ENCODE peak calls at places on chromosomes 16 and 17, in eight cellular contexts. G is B cell, R is nephron progenitor cell, L is WERI-Rb-1, W is astrocyte of the spinal cord, V is H9, I is gastrocnemius medialis, J is glutamatergic neuron. B is an unnamed sample.

GRCh38 chr16:49473773-49474172 is 100.2 kb downstream of the C16orf78 start:
- DNase-seq in I (no peak), G (no peak), J (peak), R (no peak), L (no peak), W (no peak), V (peak), B (no peak)

GRCh38 chr16:62038225-62038624 is 2.0 kb upstream of the CDH8 start:
- DNase-seq in J (no peak), I (no peak), V (no peak), L (no peak), W (no peak), R (no peak), G (no peak), B (no peak)

GRCh38 chr17:39791296-39791992 is 53.7 kb downstream of the GRB7 start:
- DNase-seq in J (no peak), R (no peak), W (no peak), V (no peak), G (no peak), I (no peak), L (no peak), B (no peak)

GRCh38 chr17:10702574-10702973 is 5.2 kb downstream of the ADPRM start:
- DNase-seq in W (peak), G (no peak), I (no peak), J (no peak), V (no peak), L (no peak), R (no peak), B (no peak)

GRCh38 chr16:49513040-49513439 is 139.4 kb downstream of the C16orf78 start:
- DNase-seq in W (no peak), I (peak), J (no peak), V (peak), G (no peak), R (no peak), L (peak), B (no peak)

GRCh38 chr16:30413116-30413806 is 5.9 kb downstream of the ZNF771 start:
- DNase-seq in G (no peak), I (no peak), R (no peak), W (no peak), J (no peak), L (no peak), V (no peak), B (no peak)

GRCh38 chr16:49755291-49755611 is 100.7 kb downstream of the ZNF423 start:
- DNase-seq in I (no peak), J (no peak), R (no peak), W (peak), L (peak), V (no peak), G (no peak), B (no peak)

GRCh38 chr17:80946449-80946848 is 45.2 kb upstream of the CHMP6 start:
- DNase-seq in J (peak), I (no peak), W (no peak), R (no peak), V (no peak), G (no peak), L (no peak), B (no peak)

GRCh38 chr16:81697321-81697885 is 81.7 kb upstream of the PLCG2 start:
- DNase-seq in J (no peak), W (peak), G (no peak), R (peak), I (no peak), V (peak), L (peak), B (no peak)

GRCh38 chr16:8869212-8869987 is 594 bp upstream of the CARHSP1 start:
- DNase-seq in J (peak), I (no peak), V (peak), L (peak), G (no peak), W (no peak), R (peak), B (no peak)

GRCh38 chr17:2396568-2397246 is 4.2 kb downstream of the MNT start:
- DNase-seq in J (peak), R (peak), I (peak), L (peak), W (peak), V (peak), G (peak), B (peak)

GRCh38 chr17:64448665-64449512 is at the start of gene MILR1:
- DNase-seq in J (no peak), V (no peak), I (no peak), G (peak), R (no peak), L (no peak), W (peak), B (no peak)

GRCh38 chr16:84907575-84907974 is 87.8 kb downstream of the CRISPLD2 start:
- DNase-seq in J (no peak), G (no peak), L (no peak), W (peak), R (no peak), I (peak), V (no peak), B (no peak)

GRCh38 chr17:83175551-83176271 is 96.3 kb downstream of the METRNL start:
- DNase-seq in W (no peak), I (peak), J (no peak), L (peak), R (peak), V (no peak), G (peak), B (no peak)

GRCh38 chr17:80180192-80180591 is 10.4 kb downstream of the CARD14 start:
- DNase-seq in L (no peak), V (no peak), G (no peak), I (no peak), J (no peak), W (no peak), R (no peak), B (no peak)

GRCh38 chr16:3058173-3059030 is 7.0 kb upstream of the IL32 start:
- DNase-seq in W (peak), J (peak), G (peak), R (peak), I (no peak), V (peak), L (peak), B (no peak)

GRCh38 chr16:79250457-79251098 is 350.0 kb downstream of the MAF start:
- DNase-seq in G (no peak), L (no peak), I (no peak), R (no peak), W (no peak), J (no peak), V (no peak), B (no peak)

GRCh38 chr17:76076765-76077581 is 2.0 kb upstream of the ZACN start:
- DNase-seq in J (no peak), W (no peak), V (peak), L (no peak), I (no peak), R (no peak), G (peak), B (no peak)

GRCh38 chr17:67239597-67239996 is 5.4 kb downstream of the HELZ start:
- DNase-seq in V (no peak), L (no peak), I (no peak), R (no peak), G (no peak), J (no peak), W (peak), B (no peak)

GRCh38 chr17:39080416-39081179 is 70.8 kb downstream of the PLXDC1 start:
- DNase-seq in R (no peak), G (no peak), L (peak), J (peak), V (no peak), W (no peak), I (peak), B (no peak)

GRCh38 chr16:31064882-31065461 is 9.1 kb downstream of the ZNF668 start:
- DNase-seq in I (peak), W (peak), G (no peak), J (peak), R (no peak), L (peak), V (no peak), B (no peak)

GRCh38 chr17:43615330-43615729 is 46.4 kb downstream of the MEOX1 start:
- DNase-seq in R (no peak), V (no peak), G (no peak), I (no peak), W (no peak), J (no peak), L (no peak), B (no peak)

GRCh38 chr17:43701318-43701743 is 39.6 kb upstream of the MEOX1 start:
- DNase-seq in R (no peak), V (no peak), I (no peak), G (no peak), W (peak), L (no peak), J (no peak), B (no peak)

GRCh38 chr16:80974649-80975376 is 31.9 kb downstream of the CMC2 start:
- DNase-seq in V (peak), G (no peak), I (no peak), J (peak), L (peak), W (no peak), R (no peak), B (no peak)

GRCh38 chr17:51428668-51429486 is 168.5 kb downstream of the UTP18 start:
- DNase-seq in W (no peak), V (no peak), R (no peak), L (peak), J (no peak), I (no peak), G (no peak), B (no peak)

GRCh38 chr17:62565817-62566216 is 61.7 kb upstream of the MRC2 start:
- DNase-seq in W (peak), L (no peak), V (no peak), J (no peak), R (no peak), I (no peak), G (no peak), B (no peak)

GRCh38 chr16:17488506-17488905 is 17.7 kb upstream of the XYLT1 start:
- DNase-seq in L (no peak), G (no peak), W (no peak), V (no peak), R (no peak), J (no peak), I (no peak), B (no peak)

GRCh38 chr16:17493012-17493411 is 22.3 kb upstream of the XYLT1 start:
- DNase-seq in R (no peak), V (no peak), I (no peak), L (no peak), W (no peak), G (no peak), J (no peak), B (no peak)

DNA sequence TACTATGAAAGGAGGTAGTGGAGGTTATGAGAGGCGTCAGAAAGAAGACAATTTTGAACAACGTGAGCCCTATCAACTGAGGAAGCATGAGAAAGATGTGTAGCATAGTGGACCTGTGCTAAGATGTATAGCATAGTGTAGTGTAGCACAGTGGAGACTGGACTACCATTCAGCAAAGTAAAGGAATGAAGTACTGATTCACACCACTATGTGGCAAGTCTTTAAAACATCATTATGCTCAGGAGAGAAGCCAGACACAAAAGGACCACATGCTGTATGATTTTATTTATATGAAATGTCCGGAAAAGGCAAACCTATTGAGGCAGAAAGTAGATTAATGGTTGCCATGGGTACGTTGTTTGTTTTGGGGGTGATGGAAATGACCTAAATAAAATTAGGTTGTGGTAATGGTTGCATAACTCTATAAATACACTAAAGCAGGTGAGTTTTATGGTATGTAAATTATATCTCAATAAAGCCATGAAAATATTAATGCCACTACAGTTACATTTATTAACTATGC is 20.4 kb upstream of the XYLT1 start:
- DNase-seq in J (no peak), R (no peak), W (no peak), V (no peak), I (no peak), G (no peak), L (no peak), B (no peak)
- TF ChIP-seq CTCF in J (no peak), R (no peak), W (no peak), V (no peak), I (no peak), G (no peak), L (no peak), B (no peak)

GRCh38 chr16:56824804-56825203 is 40.2 kb upstream of the SLC12A3 start:
- DNase-seq in R (no peak), I (no peak), L (no peak), V (no peak), J (no peak), W (no peak), G (no peak), B (no peak)

GRCh38 chr16:56828641-56829040 is 36.4 kb upstream of the SLC12A3 start:
- DNase-seq in R (no peak), J (no peak), G (no peak), W (no peak), V (no peak), I (no peak), L (no peak), B (no peak)

GRCh38 chr16:56822966-56823739 is 41.9 kb upstream of the SLC12A3 start:
- DNase-seq in R (no peak), V (no peak), I (no peak), W (no peak), L (no peak), J (no peak), G (no peak), B (no peak)

GRCh38 chr16:56825821-56826220 is 39.2 kb upstream of the SLC12A3 start:
- DNase-seq in R (no peak), V (no peak), W (no peak), J (no peak), I (no peak), G (no peak), L (no peak), B (no peak)

GRCh38 chr16:56824335-56824734 is 40.7 kb upstream of the SLC12A3 start:
- DNase-seq in G (no peak), I (peak), J (no peak), L (peak), V (no peak), R (no peak), W (peak), B (peak)
- TF ChIP-seq CTCF in G (no peak), I (no peak), J (no peak), L (peak), V (peak), R (no peak), W (peak), B (peak)

GRCh38 chr17:8757189-8757588 is 1.2 kb downstream of the SPDYE4 start:
- DNase-seq in L (no peak), V (no peak), G (no peak), W (no peak), R (no peak), I (no peak), J (no peak), B (no peak)

GRCh38 chr17:8755590-8756255 is 2.6 kb downstream of the SPDYE4 start:
- DNase-seq in R (no peak), J (no peak), V (no peak), I (no peak), W (no peak), L (no peak), G (no peak), B (no peak)

GRCh38 chr17:8753136-8753975 is 5.0 kb downstream of the SPDYE4 start:
- DNase-seq in L (no peak), V (no peak), W (no peak), J (no peak), R (no peak), G (no peak), I (no peak), B (no peak)

GRCh38 chr17:8754890-8755289 is 3.5 kb downstream of the SPDYE4 start:
- DNase-seq in W (no peak), J (no peak), L (no peak), R (no peak), I (no peak), G (no peak), V (no peak), B (no peak)

DNA sequence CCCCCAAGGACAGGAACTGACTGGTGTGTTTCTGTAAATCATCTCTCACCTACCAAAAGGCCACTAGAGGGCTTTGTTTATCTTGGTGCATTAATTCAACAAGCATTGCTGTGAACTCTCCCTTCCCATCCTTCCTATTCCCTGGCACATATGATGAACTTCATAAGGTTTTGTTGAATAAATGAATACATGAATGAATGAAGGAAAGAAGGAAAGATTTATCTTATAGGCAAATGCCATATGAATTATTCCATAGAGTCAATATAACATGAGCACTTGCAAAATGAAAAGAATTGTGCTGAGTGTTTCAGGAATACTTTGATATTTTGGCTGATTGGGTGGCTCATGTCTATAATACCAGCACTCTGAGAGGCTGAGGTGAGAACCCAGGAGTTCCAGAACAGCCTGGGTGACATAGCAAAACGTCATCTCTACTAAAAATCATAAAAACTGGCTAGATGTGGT is 4.3 kb downstream of the SPDYE4 start:
- DNase-seq in R (no peak), L (no peak), I (no peak), J (no peak), W (peak), G (no peak), V (no peak), B (no peak)
- TF ChIP-seq CTCF in R (peak), L (peak), I (no peak), J (peak), W (peak), G (peak), V (peak), B (peak)

DNA sequence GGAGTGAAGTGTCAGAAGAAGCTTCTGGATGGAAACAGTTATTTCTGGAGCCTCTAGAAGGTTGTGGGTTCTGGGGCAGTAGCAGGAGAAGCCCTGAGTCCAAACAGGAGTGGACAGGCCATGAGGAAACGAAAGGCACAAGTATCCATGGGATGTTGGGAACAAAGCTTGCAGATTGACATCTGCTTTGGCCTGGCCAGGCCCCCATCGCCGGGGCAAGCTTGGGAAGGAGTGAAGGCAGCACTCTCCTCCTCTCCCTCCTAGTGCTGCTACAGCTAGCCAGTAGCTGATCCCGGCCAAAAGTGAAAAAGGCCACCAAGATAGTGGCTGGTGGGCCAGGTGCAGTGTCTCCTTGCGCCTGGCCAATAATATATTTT is 40.4 kb downstream of the B9D1 start:
- DNase-seq in V (no peak), I (no peak), J (no peak), L (no peak), W (no peak), G (no peak), R (no peak), B (no peak)
- TF ChIP-seq CTCF in V (peak), I (no peak), J (no peak), L (no peak), W (no peak), G (no peak), R (no peak), B (no peak)

GRCh38 chr17:65559802-65560627 is 1.4 kb downstream of the AXIN2 start:
- DNase-seq in J (peak), W (peak), L (peak), V (peak), R (peak), I (peak), G (peak), B (peak)

GRCh38 chr17:65562206-65562531 is 721 bp upstream of the AXIN2 start:
- DNase-seq in V (no peak), R (no peak), J (no peak), W (no peak), I (no peak), G (no peak), L (no peak), B (no peak)

GRCh38 chr17:65560628-65561371 is 648 bp downstream of the AXIN2 start:
- DNase-seq in R (peak), G (peak), L (peak), J (peak), I (peak), W (peak), V (peak), B (peak)

GRCh38 chr17:65559483-65559801 is 2.0 kb downstream of the AXIN2 start:
- DNase-seq in I (no peak), J (no peak), L (no peak), W (no peak), V (no peak), G (no peak), R (peak), B (no peak)

DNA sequence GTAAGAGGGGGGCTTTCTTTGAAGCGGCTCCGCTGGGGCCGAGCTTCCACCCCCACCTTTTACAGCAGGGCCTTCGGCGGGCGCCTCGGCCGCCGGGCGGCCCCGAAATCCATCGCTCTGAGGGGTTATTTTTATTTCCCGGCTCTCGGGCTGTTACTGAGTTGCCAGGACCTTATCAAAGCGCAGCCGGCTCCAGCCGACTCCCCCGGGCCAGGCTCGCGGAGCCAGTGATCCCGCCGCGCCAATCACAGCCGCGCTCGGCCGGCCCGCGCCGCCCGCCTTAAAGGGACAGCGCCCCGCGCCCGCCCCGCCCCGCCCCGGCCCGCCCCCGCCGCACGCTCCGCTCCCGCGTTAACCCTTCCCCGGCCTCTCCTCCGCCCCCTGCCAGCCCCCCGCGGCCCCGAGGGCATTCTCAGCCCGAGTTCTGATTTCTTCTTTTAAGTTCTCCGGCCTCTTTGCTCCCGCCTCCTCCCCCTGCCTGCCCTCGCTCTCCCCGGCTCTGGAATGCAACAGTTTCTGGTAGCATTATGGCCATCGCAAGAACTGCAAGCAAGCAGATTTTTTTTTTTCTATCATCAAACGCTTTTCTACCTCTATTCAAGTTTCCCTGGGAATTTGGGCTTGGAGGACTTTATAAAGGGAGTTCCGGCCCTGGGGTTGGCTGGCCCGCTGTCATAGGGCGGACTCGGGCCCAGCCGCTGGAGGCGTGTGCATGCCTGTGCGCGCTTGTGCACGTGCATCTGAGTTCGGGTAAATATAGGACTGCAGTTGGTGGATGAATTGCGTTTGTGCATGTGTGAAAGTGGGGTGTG is at the start of gene AXIN2:
- DNase-seq in G (peak), W (peak), L (peak), J (peak), I (peak), V (peak), R (peak), B (peak)
- TF ChIP-seq CTCF in G (no peak), W (peak), L (no peak), J (peak), I (peak), V (no peak), R (no peak), B (peak)